ENCODE peak calls at places on chromosomes 1 and 21, in four cellular contexts. Z, G, F and N are unnamed samples.

GRCh38 chr1:186102559-186103148 is 272.4 kb downstream of the TPR start:
- DNase-seq in Z (peak; percentile 89), G (no peak), F (no peak), N (peak; percentile 35)

GRCh38 chr1:39936724-39937491 is 18.0 kb upstream of the MFSD2A start:
- DNase-seq in F (no peak), Z (no peak), G (no peak), N (no peak)

GRCh38 chr21:21159253-21159899 is 161.2 kb downstream of the NCAM2 start:
- DNase-seq in G (no peak), Z (peak; percentile 64), F (no peak), N (no peak)

GRCh38 chr1:28602536-28603439 is 10.7 kb downstream of the RAB42 start:
- DNase-seq in Z (peak; percentile 82), G (peak; percentile 54), F (no peak), N (peak; percentile 93)

GRCh38 chr1:155134858-155135415 is 715 bp upstream of the SLC50A1 start:
- DNase-seq in Z (peak; percentile 97), F (peak; percentile 76), G (peak; percentile 50), N (peak; percentile 100)

GRCh38 chr1:179058343-179059184 is 23.3 kb upstream of the TOR3A start:
- DNase-seq in G (no peak), F (no peak), Z (no peak), N (no peak)

GRCh38 chr1:240294566-240294965 is 202.9 kb downstream of the FMN2 start:
- DNase-seq in F (peak; percentile 52), Z (peak; percentile 70), G (peak; percentile 9), N (no peak)

GRCh38 chr1:154951901-154952657 is 3.8 kb downstream of the PBXIP1 start:
- DNase-seq in Z (no peak), F (no peak), G (no peak), N (no peak)

GRCh38 chr1:228514421-228514820 is 27.2 kb downstream of the RNF187 start:
- DNase-seq in F (no peak), Z (no peak), G (no peak), N (peak; percentile 40)

GRCh38 chr1:156489166-156489934 is 11.2 kb downstream of the MEF2D start:
- DNase-seq in Z (peak; percentile 36), G (no peak), F (peak; percentile 66), N (no peak)

GRCh38 chr1:3018051-3018471 is 3.2 kb upstream of the ACTRT2 start:
- DNase-seq in Z (no peak), G (no peak), F (no peak), N (no peak)

GRCh38 chr1:22264464-22265330 is 121.8 kb upstream of the WNT4 start:
- DNase-seq in G (peak; percentile 24), F (no peak), Z (no peak), N (peak; percentile 58)

GRCh38 chr1:38527373-38527966 is 332.1 kb downstream of the RRAGC start:
- DNase-seq in Z (no peak), G (no peak), F (peak; percentile 44), N (peak; percentile 49)

GRCh38 chr1:211583011-211583995 is 4.3 kb upstream of the SLC30A1 start:
- DNase-seq in F (no peak), Z (no peak), G (no peak), N (no peak)

GRCh38 chr1:153537376-153537730 is 1.6 kb upstream of the S100A6 start:
- DNase-seq in G (no peak), F (no peak), Z (no peak), N (no peak)

GRCh38 chr1:31040038-31040437 is 25.5 kb downstream of the PUM1 start:
- DNase-seq in F (no peak), G (no peak), Z (no peak), N (no peak)

GRCh38 chr1:29785137-29785527 is 548.8 kb downstream of the PTPRU start:
- DNase-seq in G (no peak), F (no peak), Z (no peak), N (no peak)

GRCh38 chr1:31932491-31933316 is 5.5 kb downstream of the PTP4A2 start:
- DNase-seq in G (no peak), F (no peak), Z (peak; percentile 41), N (no peak)

DNA sequence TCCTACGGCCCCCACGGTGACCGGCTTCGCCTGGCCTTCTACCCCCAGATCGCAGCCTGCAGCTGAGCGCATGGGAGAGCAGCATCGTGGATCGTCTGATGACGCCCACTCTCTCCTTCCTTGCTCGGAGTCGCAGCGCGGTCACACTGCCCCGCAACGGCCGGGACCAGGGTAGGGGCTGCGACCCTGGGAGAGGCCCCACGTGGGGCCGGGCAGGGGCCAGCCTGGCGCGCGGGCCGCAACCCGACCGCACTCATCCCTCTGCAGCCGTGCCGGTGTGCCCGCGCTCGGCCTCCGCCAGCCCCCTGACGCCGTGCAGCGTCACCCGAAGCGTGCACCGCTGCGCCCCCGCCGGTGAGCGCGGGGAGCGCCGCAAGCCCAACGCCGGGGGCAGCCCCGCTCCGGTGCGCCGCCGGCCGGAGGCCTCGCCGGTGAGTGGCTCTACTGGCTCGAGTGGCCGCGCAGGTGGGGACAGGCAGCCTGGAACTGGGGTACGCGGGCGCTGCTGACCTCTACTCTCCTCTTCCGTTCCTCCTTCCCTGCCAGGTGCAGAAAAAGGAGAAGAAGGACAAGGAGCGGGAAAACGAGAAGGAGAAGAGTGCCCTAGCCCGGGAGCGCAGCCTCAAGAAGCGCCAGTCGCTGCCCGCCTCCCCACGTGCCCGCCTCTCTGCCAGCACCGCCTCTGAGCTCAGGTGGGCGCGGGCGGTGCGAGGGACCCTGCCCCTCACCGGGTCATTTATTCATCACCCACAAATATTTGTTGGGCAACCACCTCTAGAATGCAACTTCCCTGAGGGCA is 20.4 kb downstream of the MAP7D1 start:
- DNase-seq in Z (no peak), F (peak; percentile 80), G (no peak), N (no peak)
- H3K18ac ChIP-seq in Z (no peak overlapping the region), F (peak overlapping the region; percentile 36), G (peak overlapping the region; percentile 87), N (no peak overlapping the region)

DNA sequence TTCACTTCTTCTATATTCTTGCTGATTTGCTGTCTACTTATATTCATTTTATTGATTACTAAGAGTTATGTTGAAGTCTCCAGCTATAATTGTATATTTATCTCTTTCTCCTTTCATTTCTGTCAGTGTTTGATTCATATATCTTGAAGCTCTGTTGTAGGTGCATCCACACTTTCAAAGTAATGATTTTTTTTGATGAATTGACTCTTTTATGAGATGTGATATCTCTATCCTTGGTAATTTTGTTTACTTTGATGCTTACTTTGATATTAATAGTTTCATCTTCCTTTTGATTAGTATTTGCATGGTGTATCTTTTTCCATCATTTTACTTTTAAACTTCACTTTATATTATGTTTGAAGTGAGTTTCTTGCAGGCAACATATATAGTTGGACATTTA is 110.8 kb downstream of the XPR1 start:
- DNase-seq in F (no peak), Z (no peak), G (no peak), N (no peak)
- H2BK5ac ChIP-seq in F (no peak overlapping the region), Z (no peak overlapping the region), G (no peak overlapping the region), N (no peak overlapping the region)

GRCh38 chr1:8033322-8033721 is 7.2 kb upstream of the ERRFI1 start:
- DNase-seq in Z (no peak), G (no peak), F (no peak), N (no peak)

GRCh38 chr1:8031176-8031785 is 5.2 kb upstream of the ERRFI1 start:
- DNase-seq in G (no peak), F (no peak), Z (peak; percentile 73), N (no peak)

GRCh38 chr1:8039065-8039464 is 13.0 kb upstream of the ERRFI1 start:
- DNase-seq in F (no peak), Z (no peak), G (no peak), N (no peak)

GRCh38 chr1:8032351-8032750 is 6.2 kb upstream of the ERRFI1 start:
- DNase-seq in Z (peak; percentile 63), G (no peak), F (no peak), N (peak; percentile 76)

GRCh38 chr1:8035289-8035688 is 9.2 kb upstream of the ERRFI1 start:
- DNase-seq in G (no peak), Z (no peak), F (no peak), N (no peak)
- H4K91ac ChIP-seq in G (no peak overlapping the region), Z (peak overlapping the region; percentile 32), F (no peak overlapping the region), N (no peak overlapping the region)

GRCh38 chr1:245091171-245091621 is 63.6 kb upstream of the KIF26B start:
- DNase-seq in Z (peak; percentile 37), G (no peak), F (no peak), N (no peak)
- H3K18ac ChIP-seq in Z (peak overlapping the region; percentile 36), G (no peak overlapping the region), F (no peak overlapping the region), N (no peak overlapping the region)

DNA sequence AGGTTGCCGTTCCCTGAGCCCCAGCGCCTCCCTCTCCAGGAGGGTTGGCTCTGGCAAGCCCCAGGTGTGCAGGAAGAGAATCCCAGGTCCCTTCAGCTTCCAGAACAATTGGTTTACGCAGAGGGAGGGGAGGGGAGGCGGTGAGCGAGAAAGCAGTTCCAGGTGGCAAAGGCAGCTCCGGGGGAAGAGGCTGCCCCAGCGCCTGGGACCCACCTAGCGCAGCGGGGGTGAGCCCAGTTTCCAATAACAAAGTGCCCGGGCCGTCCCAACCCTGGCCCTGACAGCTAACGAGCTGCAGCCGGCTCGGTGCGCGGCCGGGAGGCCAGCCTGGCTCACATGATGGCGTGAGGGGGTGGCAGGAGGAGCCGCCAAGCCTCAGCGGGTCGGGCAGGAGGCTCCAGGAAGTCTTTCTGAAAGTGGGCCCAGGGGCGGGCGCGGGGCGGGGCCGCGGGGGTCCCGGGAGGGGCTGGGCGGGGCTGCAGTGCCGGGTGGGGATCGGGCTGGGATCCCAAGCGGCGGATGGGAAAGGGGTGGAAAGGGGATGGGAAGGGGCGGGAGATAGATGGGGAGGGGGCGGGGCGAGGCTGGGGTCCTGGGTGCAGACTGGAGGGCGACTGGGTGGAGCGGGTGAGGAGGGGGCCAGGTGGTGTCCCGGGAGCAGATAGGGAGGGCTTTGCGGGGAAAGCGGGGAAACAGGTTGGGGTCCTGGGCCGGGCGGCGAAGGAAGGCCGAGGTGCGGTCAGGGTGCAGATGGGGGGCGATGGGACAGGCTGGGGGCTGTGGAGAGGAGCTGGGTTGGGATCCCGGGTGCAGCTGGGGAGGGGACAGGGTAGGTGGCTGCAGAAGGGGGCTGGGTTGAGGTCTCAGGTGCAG is 22.8 kb downstream of the DHRS3 start:
- DNase-seq in G (peak; percentile 48), Z (peak; percentile 59), F (peak; percentile 96), N (no peak)
- H2BK5ac ChIP-seq in G (no peak overlapping the region), Z (peak overlapping the region; percentile 80), F (no peak overlapping the region), N (no peak overlapping the region)

DNA sequence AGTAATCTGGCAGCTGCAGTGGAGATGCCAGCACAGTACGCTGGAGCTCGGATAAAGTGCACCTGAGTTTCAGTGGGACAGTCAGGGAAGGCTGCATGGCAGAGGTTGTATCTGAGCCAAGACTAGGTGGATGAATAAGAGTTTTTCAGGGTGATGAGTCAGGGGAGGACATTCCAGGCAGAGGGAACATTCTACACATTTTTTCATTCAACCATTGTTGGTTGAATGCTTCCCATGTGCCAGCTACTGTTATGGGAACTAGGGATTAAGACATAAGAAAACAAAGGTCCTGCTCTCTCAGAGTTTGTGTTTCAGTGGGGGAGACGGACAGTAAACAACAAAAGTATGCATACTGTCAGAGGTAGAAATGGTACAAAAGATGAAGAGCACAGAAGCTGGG is 5.2 kb downstream of the LEPR start:
- DNase-seq in F (peak; percentile 45), Z (peak; percentile 74), G (no peak), N (peak; percentile 68)
- H4K91ac ChIP-seq in F (no peak overlapping the region), Z (no peak overlapping the region), G (no peak overlapping the region), N (no peak overlapping the region)